ENCODE peak calls at places on chromosomes 3 and 15, in five cellular contexts. A, V, U, Z and Q are unnamed samples.

GRCh38 chr3:52154135-52155094 is at the start of gene POC1A:
- DNase-seq in V (peak), A (peak), Z (peak), U (peak), Q (peak)

GRCh38 chr3:146080578-146080977 is 80.4 kb downstream of the PLOD2 start:
- DNase-seq in U (no peak), V (no peak), A (no peak), Z (no peak), Q (no peak)

GRCh38 chr15:58549780-58550064 is 117.9 kb downstream of the LIPC start:
- DNase-seq in U (no peak), A (no peak), Z (no peak), V (no peak), Q (no peak)

GRCh38 chr15:52306270-52306669 is 10.7 kb upstream of the MYO5C start:
- DNase-seq in A (no peak), U (no peak), V (no peak), Z (peak), Q (peak)

GRCh38 chr3:179278151-179278550 is 27.2 kb upstream of the KCNMB3 start:
- DNase-seq in U (no peak), V (no peak), Z (no peak), A (no peak), Q (no peak)

GRCh38 chr3:170809975-170810357 is 60.0 kb downstream of the RPL22L1 start:
- DNase-seq in U (no peak), Z (peak), A (no peak), V (no peak), Q (peak)

GRCh38 chr3:98972155-98972554 is 70.7 kb upstream of the DCBLD2 start:
- DNase-seq in Z (peak), V (no peak), U (no peak), A (no peak), Q (peak)

GRCh38 chr3:16088496-16088895 is 86.0 kb upstream of the GALNT15 start:
- DNase-seq in A (no peak), U (no peak), Z (no peak), V (no peak), Q (no peak)

GRCh38 chr3:57080171-57080570 is 19.7 kb downstream of the SPATA12 start:
- DNase-seq in V (no peak), A (no peak), Z (no peak), U (no peak), Q (no peak)

GRCh38 chr3:127961963-127962362 is 46.9 kb downstream of the KBTBD12 start:
- DNase-seq in U (no peak), Z (no peak), A (no peak), V (no peak), Q (no peak)